ENCODE peak calls at places on chromosome 5, in eight cellular contexts. T, K, L, Z, I, N, R and C are unnamed samples.

GRCh38 chr5:125882061-125882460 is 541.1 kb upstream of the GRAMD2B start:
- DNase-seq in T (no peak), L (no peak), K (no peak), N (no peak), Z (no peak), R (no peak), I (no peak), C (no peak)

GRCh38 chr5:72871358-72872024 is 55.0 kb downstream of the TNPO1 start:
- DNase-seq in L (no peak), N (no peak), Z (peak), I (peak), K (no peak), R (no peak), T (no peak), C (no peak)

GRCh38 chr5:111694183-111694582 is 62.8 kb downstream of the NREP start:
- DNase-seq in R (no peak), L (no peak), Z (peak), N (peak), T (no peak), K (no peak), I (peak), C (no peak)

GRCh38 chr5:54825005-54825404 is 160.4 kb downstream of the ESM1 start:
- DNase-seq in Z (peak), R (no peak), N (peak), T (no peak), L (no peak), I (peak), K (no peak), C (no peak)

GRCh38 chr5:152634596-152634995 is 229.5 kb upstream of the NMUR2 start:
- DNase-seq in N (no peak), Z (no peak), L (no peak), R (no peak), K (no peak), I (no peak), T (no peak), C (peak)

GRCh38 chr5:160831801-160832200 is 20.2 kb downstream of the ATP10B start:
- DNase-seq in K (no peak), Z (no peak), I (no peak), R (no peak), T (no peak), N (no peak), L (no peak), C (no peak)

GRCh38 chr5:135944967-135945560 is 9.7 kb downstream of the LECT2 start:
- DNase-seq in N (peak), L (peak), I (peak), R (peak), K (peak), Z (peak), T (no peak), C (peak)

GRCh38 chr5:174355208-174355612 is 309.7 kb downstream of the NSG2 start:
- DNase-seq in Z (peak), I (peak), K (peak), L (no peak), R (no peak), N (peak), T (no peak), C (no peak)

GRCh38 chr5:87020099-87020934 is 247.4 kb upstream of the RASA1 start:
- DNase-seq in Z (peak), I (peak), N (peak), K (no peak), T (no peak), R (peak), L (peak), C (peak)

GRCh38 chr5:72009280-72009679 is 98.0 kb upstream of the MAP1B start:
- DNase-seq in T (no peak), L (no peak), R (no peak), K (no peak), I (no peak), Z (no peak), N (no peak), C (no peak)

GRCh38 chr5:164255598-164256213 is 750.3 kb downstream of the MAT2B start:
- DNase-seq in K (no peak), L (no peak), T (no peak), Z (no peak), N (no peak), R (no peak), I (no peak), C (no peak)

GRCh38 chr5:127867006-127867788 is 164.0 kb downstream of the CCDC192 start:
- DNase-seq in L (no peak), K (no peak), I (no peak), R (peak), N (no peak), Z (no peak), T (no peak), C (no peak)

GRCh38 chr5:178730940-178731265 is 444 bp upstream of the ZNF354A start:
- DNase-seq in I (no peak), T (no peak), N (no peak), L (no peak), R (peak), Z (no peak), K (no peak), C (no peak)
- TF ChIP-seq CTCF in I (no peak), T (no peak), N (no peak), L (no peak), R (no peak), Z (no peak), K (no peak), C (no peak)

GRCh38 chr5:176557846-176558245 is 8.7 kb downstream of the CDHR2 start:
- DNase-seq in K (no peak), L (no peak), N (no peak), R (no peak), Z (no peak), T (no peak), I (no peak), C (no peak)

GRCh38 chr5:176562189-176562588 is 13.0 kb downstream of the CDHR2 start:
- DNase-seq in L (no peak), Z (no peak), T (no peak), I (no peak), K (no peak), R (no peak), N (no peak), C (no peak)

GRCh38 chr5:176560364-176560763 is 11.2 kb downstream of the CDHR2 start:
- DNase-seq in I (no peak), L (no peak), R (no peak), Z (no peak), N (no peak), T (no peak), K (no peak), C (no peak)

GRCh38 chr5:176561259-176561658 is 12.1 kb downstream of the CDHR2 start:
- DNase-seq in Z (no peak), L (no peak), K (no peak), N (no peak), R (no peak), T (no peak), I (no peak), C (no peak)

DNA sequence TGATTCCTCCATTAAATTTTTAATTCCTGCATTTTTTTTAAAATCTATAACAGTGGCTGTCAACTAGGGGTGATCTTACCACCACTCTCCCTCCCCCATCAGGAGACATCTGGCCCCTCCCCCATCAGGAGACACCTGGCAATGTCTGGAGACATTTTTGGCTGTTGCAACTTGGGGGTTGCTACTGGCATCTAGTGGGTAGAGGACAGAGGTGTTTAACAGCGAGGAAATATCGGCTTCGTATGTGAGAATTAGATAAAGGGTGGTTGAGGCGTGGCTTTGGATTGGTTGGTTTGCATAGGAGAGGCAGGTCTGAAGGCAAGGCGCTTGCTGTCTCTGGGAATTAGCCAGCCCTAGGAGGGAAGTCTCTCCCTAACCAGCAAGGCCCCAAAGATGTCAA is 10.5 kb downstream of the CDHR2 start:
- DNase-seq in K (no peak), T (no peak), N (no peak), L (no peak), R (peak), Z (no peak), I (no peak), C (no peak)
- TF ChIP-seq CTCF in K (no peak), T (no peak), N (peak), L (no peak), R (no peak), Z (no peak), I (no peak), C (no peak)

GRCh38 chr5:141478321-141478945 is 2.7 kb downstream of the PCDHGC3 start:
- DNase-seq in N (peak), T (peak), Z (peak), I (no peak), L (no peak), R (peak), K (no peak), C (no peak)
- TF ChIP-seq CTCF in N (peak), T (peak), Z (peak), I (peak), L (no peak), R (peak), K (peak), C (no peak)

DNA sequence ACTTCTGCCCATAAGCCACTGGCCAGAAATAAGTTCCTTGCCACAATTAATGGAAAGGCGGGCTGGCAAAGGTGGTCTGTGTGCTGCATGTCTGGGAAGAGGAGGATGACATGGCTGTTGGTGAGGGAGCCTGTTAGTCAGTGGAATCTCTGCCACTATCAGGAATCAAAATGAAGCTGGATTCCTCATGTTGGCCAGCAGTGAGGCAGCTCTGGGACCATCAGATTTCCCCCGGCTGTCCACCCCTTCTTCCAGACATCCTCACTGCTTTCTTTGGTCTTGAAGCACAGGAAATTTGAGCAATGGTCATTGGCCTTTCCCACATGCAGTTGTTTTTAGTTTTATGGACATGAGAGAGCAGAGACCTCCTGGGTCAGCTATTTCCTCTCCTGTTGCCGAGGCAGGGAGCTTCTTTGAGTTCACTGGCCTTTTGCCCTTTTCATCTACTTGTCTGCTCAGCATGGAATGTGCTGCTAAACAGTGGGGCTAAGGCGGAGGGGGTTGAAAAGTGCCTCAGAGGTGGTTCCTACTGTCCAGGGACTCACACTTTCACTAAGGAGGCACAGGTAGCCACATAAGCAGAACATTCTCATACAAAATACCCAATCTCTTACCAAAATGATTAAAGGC is 34.8 kb upstream of the NEURL1B start:
- DNase-seq in K (no peak), T (no peak), L (no peak), N (no peak), I (no peak), Z (no peak), R (no peak), C (no peak)
- TF ChIP-seq CTCF in K (no peak), T (no peak), L (no peak), N (no peak), I (no peak), Z (no peak), R (no peak), C (no peak)

GRCh38 chr5:141373673-141374317 is at the start of gene PCDHGA6:
- DNase-seq in R (no peak), I (peak), L (no peak), N (peak), Z (peak), K (no peak), T (peak), C (no peak)
- TF ChIP-seq CTCF in R (peak), I (peak), L (no peak), N (peak), Z (peak), K (peak), T (peak), C (no peak)